ENCODE peak calls at places on chromosomes 5 and 9, in four cellular contexts. X is tibial artery, V is PC-3, P is H9. A is an unnamed sample. For H3K4me1, the result is how much of the 10 kb centered on the place peaks cover.

GRCh38 chr5:179833056-179833708 is 12.5 kb downstream of the SQSTM1 start:
- DNase-seq in V (no peak), P (no peak), X (no peak), A (no peak)

GRCh38 chr5:60945760-60946253 is 802 bp downstream of the NDUFAF2 start:
- DNase-seq in V (peak), X (peak), P (no peak), A (peak)

GRCh38 chr9:17531642-17532254 is 47.1 kb upstream of the SH3GL2 start:
- DNase-seq in X (no peak), V (peak), P (no peak), A (peak)

GRCh38 chr5:118146824-118147223 is 841.5 kb downstream of the DTWD2 start:
- DNase-seq in X (no peak), V (no peak), P (no peak), A (no peak)

GRCh38 chr9:73969936-73970335 is 527.2 kb upstream of the RORB start:
- DNase-seq in X (no peak), P (no peak), V (no peak), A (no peak)

GRCh38 chr5:127003798-127004495 is 26.4 kb downstream of the MARCHF3 start:
- DNase-seq in V (no peak), X (no peak), P (no peak), A (no peak)

GRCh38 chr5:159826351-159827222 is 89.7 kb upstream of the ADRA1B start:
- DNase-seq in P (peak), V (peak), X (no peak), A (no peak)

GRCh38 chr5:1107167-1108007 is 4.5 kb downstream of the SLC12A7 start:
- DNase-seq in X (no peak), P (peak), V (no peak), A (no peak)

GRCh38 chr5:8457187-8458037 is 588.5 kb downstream of the MTRR start:
- DNase-seq in X (peak), P (peak), V (no peak), A (no peak)

GRCh38 chr9:68546596-68547390 is 6.1 kb upstream of the TMEM252 start:
- DNase-seq in V (no peak), P (no peak), X (peak), A (no peak)

GRCh38 chr9:135087489-135087791 is at the start of gene OLFM1:
- DNase-seq in X (peak), V (peak), P (peak), A (peak)

GRCh38 chr5:106094836-106095235 is 1575.9 kb downstream of the EFNA5 start:
- DNase-seq in X (no peak), V (no peak), P (no peak), A (no peak)

GRCh38 chr5:151216781-151217180 is 7.1 kb downstream of the CCDC69 start:
- DNase-seq in P (no peak), X (no peak), V (no peak), A (no peak)
- H3K4me1 ChIP-seq in P (under half), X (under half), V (under half), A (under half)

GRCh38 chr5:157819502-157820125 is 39.3 kb downstream of the CLINT1 start:
- DNase-seq in X (no peak), V (no peak), P (no peak), A (peak)
- H3K4me1 ChIP-seq in X (under half), V (under half), P (under half), A (under half)

GRCh38 chr9:136531186-136531903 is 14.5 kb downstream of the NOTCH1 start:
- DNase-seq in P (no peak), X (no peak), V (no peak), A (no peak)

GRCh38 chr9:136529516-136530471 is 16.1 kb downstream of the NOTCH1 start:
- DNase-seq in P (no peak), X (no peak), V (no peak), A (no peak)

GRCh38 chr9:136531904-136532798 is 13.7 kb downstream of the NOTCH1 start:
- DNase-seq in V (no peak), P (no peak), X (no peak), A (no peak)

GRCh38 chr9:136528716-136529341 is 17.0 kb downstream of the NOTCH1 start:
- DNase-seq in P (no peak), V (no peak), X (no peak), A (no peak)

GRCh38 chr9:136530472-136531089 is 15.3 kb downstream of the NOTCH1 start:
- DNase-seq in V (no peak), X (no peak), P (no peak), A (no peak)
- H3K4me1 ChIP-seq in V (under half), X (under half), P (under half), A (under half)

GRCh38 chr9:26477963-26478362 is 414.6 kb downstream of the CAAP1 start:
- DNase-seq in P (no peak), V (no peak), X (no peak), A (no peak)
- H3K4me1 ChIP-seq in P (under half), V (under half), X (under half), A (under half)

GRCh38 chr9:110155744-110156143 is 52.2 kb downstream of the C9orf152 start:
- DNase-seq in P (no peak), V (no peak), X (no peak), A (no peak)

GRCh38 chr9:110153431-110153830 is 54.5 kb downstream of the C9orf152 start:
- DNase-seq in P (no peak), V (no peak), X (no peak), A (no peak)

GRCh38 chr9:110156902-110157301 is 51.1 kb downstream of the C9orf152 start:
- DNase-seq in V (no peak), X (no peak), P (no peak), A (no peak)

GRCh38 chr9:110157812-110158629 is 49.9 kb downstream of the C9orf152 start:
- DNase-seq in V (no peak), X (no peak), P (no peak), A (no peak)

DNA sequence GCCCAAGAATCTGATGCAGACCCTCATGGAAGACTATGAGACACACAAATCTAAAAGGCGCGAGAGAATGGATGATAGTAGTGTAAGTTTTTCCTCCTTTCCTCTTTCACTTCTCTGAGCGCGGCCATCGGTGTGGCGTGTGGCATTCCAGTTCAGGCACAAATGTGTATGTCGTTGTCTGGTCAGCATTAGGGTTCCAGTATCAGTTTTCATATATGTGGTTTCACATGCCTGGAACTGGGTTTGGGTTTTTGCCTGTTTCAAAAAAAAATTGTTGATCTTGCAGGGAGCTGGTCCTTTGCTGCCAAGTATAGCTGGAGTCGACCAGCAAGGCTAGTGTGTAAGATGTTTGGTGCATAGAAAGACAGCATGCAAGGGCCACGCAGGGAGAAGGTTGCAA is 51.5 kb downstream of the C9orf152 start:
- DNase-seq in X (no peak), V (no peak), P (no peak), A (no peak)
- H3K4me1 ChIP-seq in X (under half), V (under half), P (under half), A (under half)

GRCh38 chr5:54215233-54215736 is 95.1 kb downstream of the ARL15 start:
- DNase-seq in P (no peak), V (no peak), X (no peak), A (no peak)
- H3K4me1 ChIP-seq in P (under half), V (under half), X (under half), A (under half)

GRCh38 chr9:136620441-136621018 is 42.2 kb upstream of the EGFL7 start:
- DNase-seq in X (no peak), V (no peak), P (no peak), A (no peak)
- H3K4me1 ChIP-seq in X (under half), V (under half), P (under half), A (under half)

A was measured in HAP-1.